ENCODE peak calls at places on chromosomes 3 and 15, in seven cellular contexts. Z, R, X, S, H, U and T are unnamed samples.

GRCh38 chr15:75212200-75212858 is 10.6 kb downstream of the C15orf39 start:
- DNase-seq in Z (no peak), S (no peak), H (no peak), X (no peak), U (no peak), R (no peak), T (no peak)

GRCh38 chr3:38521391-38521987 is 25.3 kb downstream of the EXOG start:
- DNase-seq in Z (peak), S (peak), U (peak), R (peak), X (peak), H (peak), T (peak)

GRCh38 chr3:49238274-49239127 is 38.5 kb downstream of the C3orf62 start:
- DNase-seq in U (no peak), S (no peak), Z (peak), H (peak), X (peak), R (peak), T (no peak)

GRCh38 chr3:32951410-32951811 is at the start of gene CCR4:
- DNase-seq in U (no peak), S (no peak), X (no peak), H (no peak), R (no peak), Z (no peak), T (no peak)

GRCh38 chr15:67076147-67076843 is 10.9 kb downstream of the SMAD3 start:
- DNase-seq in R (peak), U (no peak), H (peak), S (no peak), X (no peak), Z (peak), T (no peak)

GRCh38 chr3:107217161-107217560 is 160.1 kb upstream of the CCDC54 start:
- DNase-seq in S (no peak), H (no peak), Z (peak), U (no peak), R (peak), X (no peak), T (no peak)

GRCh38 chr3:67943546-67943945 is 289.1 kb upstream of the SUCLG2 start:
- DNase-seq in U (no peak), R (no peak), Z (no peak), X (no peak), H (no peak), S (no peak), T (no peak)

GRCh38 chr3:29940759-29941319 is 660.0 kb downstream of the RBMS3 start:
- DNase-seq in U (no peak), X (no peak), H (no peak), Z (no peak), S (no peak), R (no peak), T (no peak)

GRCh38 chr3:44439499-44440295 is 37.8 kb downstream of the ZNF445 start:
- DNase-seq in R (no peak), H (peak), S (no peak), Z (no peak), U (peak), X (peak), T (no peak)

GRCh38 chr3:45741742-45742141 is 52.5 kb downstream of the SACM1L start:
- DNase-seq in H (no peak), U (no peak), S (no peak), X (no peak), Z (no peak), R (no peak), T (no peak)

GRCh38 chr3:185813691-185814215 is 11.1 kb downstream of the IGF2BP2 start:
- DNase-seq in Z (peak), H (no peak), X (no peak), U (no peak), S (peak), R (no peak), T (peak)

GRCh38 chr3:13477946-13478345 is 2.2 kb upstream of the HDAC11 start:
- DNase-seq in S (no peak), Z (no peak), R (no peak), U (no peak), X (no peak), H (no peak), T (no peak)

GRCh38 chr3:7695067-7695466 is 806.6 kb upstream of the LMCD1 start:
- DNase-seq in X (no peak), R (no peak), H (no peak), Z (no peak), S (peak), U (no peak), T (no peak)

GRCh38 chr15:45129651-45130129 is at the start of the genes DUOX1 and DUOXA1:
- DNase-seq in Z (peak), H (no peak), R (no peak), S (peak), X (peak), U (peak), T (peak)

GRCh38 chr15:70424937-70425411 is 327.3 kb upstream of the TLE3 start:
- DNase-seq in U (no peak), H (no peak), S (no peak), Z (no peak), R (no peak), X (no peak), T (no peak)

GRCh38 chr3:160771811-160772459 is 15.9 kb downstream of the PPM1L start:
- DNase-seq in H (no peak), Z (no peak), X (peak), S (no peak), R (no peak), U (no peak), T (no peak)

GRCh38 chr3:53230789-53231188 is 25.0 kb downstream of the TKT start:
- DNase-seq in Z (no peak), U (no peak), X (no peak), S (no peak), R (no peak), H (no peak), T (no peak)

GRCh38 chr3:190909908-190910307 is 47.4 kb upstream of the GMNC start:
- DNase-seq in H (no peak), Z (no peak), U (no peak), X (no peak), S (no peak), R (no peak), T (no peak)

GRCh38 chr15:95169701-95170459 is 938.5 kb downstream of the MCTP2 start:
- DNase-seq in S (no peak), X (peak), R (no peak), H (no peak), Z (peak), U (no peak), T (no peak)

GRCh38 chr3:148173836-148174235 is 523.9 kb upstream of the AGTR1 start:
- DNase-seq in H (no peak), X (no peak), U (peak), R (no peak), Z (no peak), S (no peak), T (no peak)

GRCh38 chr15:69468241-69469121 is 15.9 kb downstream of the RPLP1 start:
- DNase-seq in H (no peak), Z (no peak), X (peak), R (peak), S (no peak), U (no peak), T (no peak)

GRCh38 chr15:60124460-60125070 is 120.5 kb downstream of the FOXB1 start:
- DNase-seq in R (no peak), X (no peak), Z (no peak), U (no peak), S (no peak), H (peak), T (no peak)

GRCh38 chr3:124514681-124515080 is 215.6 kb upstream of the UMPS start:
- DNase-seq in U (no peak), H (no peak), R (peak), X (no peak), Z (peak), S (no peak), T (no peak)

GRCh38 chr15:25543156-25543555 is 104.3 kb upstream of the UBE3A start:
- DNase-seq in X (peak), Z (peak), R (peak), S (no peak), U (no peak), H (no peak), T (peak)

GRCh38 chr15:64524778-64525177 is 64.4 kb downstream of the ZNF609 start:
- DNase-seq in X (no peak), Z (peak), H (no peak), R (no peak), U (no peak), S (no peak), T (no peak)

GRCh38 chr3:8554725-8555621 is 53.4 kb downstream of the LMCD1 start:
- DNase-seq in Z (peak), X (peak), R (no peak), H (no peak), S (peak), U (no peak), T (peak)

GRCh38 chr3:119827209-119827608 is 45.3 kb downstream of the NR1I2 start:
- DNase-seq in R (no peak), U (no peak), Z (no peak), H (no peak), X (no peak), S (no peak), T (no peak)

GRCh38 chr3:169966951-169967915 is 626 bp downstream of the SEC62 start:
- DNase-seq in X (peak), Z (peak), S (peak), H (peak), R (peak), U (peak), T (peak)

GRCh38 chr15:75775296-75776074 is 62.8 kb upstream of the CSPG4 start:
- DNase-seq in H (peak), R (no peak), X (no peak), U (no peak), Z (no peak), S (peak), T (peak)

GRCh38 chr3:13546667-13547171 is 2.2 kb upstream of the FBLN2 start:
- DNase-seq in Z (peak), R (no peak), U (no peak), X (peak), H (no peak), S (no peak), T (peak)

GRCh38 chr3:99641984-99642383 is 3.6 kb downstream of the COL8A1 start:
- DNase-seq in H (no peak), U (no peak), S (no peak), R (no peak), Z (no peak), X (no peak), T (no peak)

GRCh38 chr3:99641480-99641879 is 3.1 kb downstream of the COL8A1 start:
- DNase-seq in S (no peak), R (no peak), U (no peak), H (no peak), Z (peak), X (no peak), T (no peak)

GRCh38 chr3:99639579-99639978 is 1.2 kb downstream of the COL8A1 start:
- DNase-seq in U (no peak), Z (peak), X (no peak), H (no peak), R (no peak), S (no peak), T (no peak)

GRCh38 chr3:99638244-99638948 is at the start of gene COL8A1:
- DNase-seq in H (no peak), Z (peak), X (no peak), S (peak), U (no peak), R (peak), T (peak)

DNA sequence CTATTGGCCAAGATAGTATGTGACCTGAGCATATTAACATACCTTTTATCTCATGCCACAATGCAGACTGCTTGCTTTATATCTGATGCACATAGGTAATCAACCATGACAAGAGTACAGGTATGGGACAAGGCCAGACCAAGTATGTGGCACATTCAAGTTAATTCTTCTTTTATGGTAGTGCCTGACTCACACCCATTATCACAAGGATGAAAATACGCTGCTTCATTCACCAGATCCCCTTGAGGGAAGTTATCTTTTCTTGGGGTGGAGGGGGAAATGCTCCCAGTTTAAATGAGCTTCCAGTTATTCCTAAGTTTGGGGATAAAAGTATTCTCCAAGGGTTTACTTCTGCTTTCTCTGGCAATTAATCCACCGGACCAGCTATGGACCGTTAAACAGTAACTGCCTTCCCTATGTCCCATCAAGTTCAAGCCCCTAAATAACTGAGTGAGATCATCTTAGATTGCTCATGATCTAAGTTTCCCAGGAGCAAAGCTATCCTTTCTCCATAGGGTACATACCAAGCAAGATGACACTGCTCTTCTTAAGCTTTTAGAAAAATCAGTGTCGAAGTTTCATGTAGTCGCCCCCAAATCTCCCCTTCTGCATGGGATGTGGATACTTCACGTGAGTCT is 1.9 kb downstream of the COL8A1 start:
- DNase-seq in H (no peak), S (no peak), X (no peak), R (no peak), Z (peak), U (no peak), T (no peak)
- TF ChIP-seq EZH2phosphoT487 in H (no peak), S (no peak), X (no peak), R (no peak), Z (no peak), U (no peak), T (no peak)

GRCh38 chr3:194070220-194070633 is 65.7 kb upstream of the HES1 start:
- DNase-seq in Z (no peak), U (no peak), H (no peak), S (peak), X (no peak), R (no peak), T (no peak)
- H3K4me3 ChIP-seq in Z (peak), U (peak), H (peak), S (peak), X (no peak), R (peak), T (no peak)

DNA sequence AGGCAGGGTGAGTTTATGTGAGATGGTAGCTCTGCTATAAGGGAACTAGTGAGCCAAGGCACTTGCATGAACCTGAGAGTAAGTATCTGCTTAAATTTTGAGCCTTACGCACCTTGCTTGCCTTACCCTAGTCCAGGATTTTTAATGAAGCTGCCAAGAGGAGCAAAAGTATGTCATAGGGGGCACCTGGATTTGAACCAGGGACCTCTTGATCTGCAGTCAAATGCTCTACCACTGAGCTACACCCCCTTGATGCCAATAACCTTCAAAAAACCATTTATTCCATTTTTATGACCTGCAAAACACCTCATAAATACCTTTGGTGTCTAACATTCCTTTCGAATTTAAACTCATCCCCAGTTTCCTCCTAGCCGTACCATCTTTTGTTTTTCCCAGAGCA is 88.3 kb upstream of the ACP3 start:
- DNase-seq in U (no peak), R (peak), Z (peak), S (no peak), X (no peak), H (no peak), T (no peak)
- TF ChIP-seq EZH2phosphoT487 in U (no peak), R (no peak), Z (no peak), S (no peak), X (no peak), H (no peak), T (no peak)

GRCh38 chr3:77041156-77041696 is 1.3 kb downstream of the ROBO2 start:
- DNase-seq in H (no peak), U (no peak), Z (no peak), R (no peak), X (peak), S (no peak), T (peak)

GRCh38 chr3:77041756-77042155 is 1.9 kb downstream of the ROBO2 start:
- DNase-seq in U (no peak), Z (no peak), R (no peak), H (no peak), S (no peak), X (peak), T (no peak)

GRCh38 chr3:77039606-77040553 is at the start of gene ROBO2:
- DNase-seq in R (no peak), H (no peak), S (peak), Z (peak), U (no peak), X (peak), T (peak)

GRCh38 chr3:77045686-77046085 is 5.8 kb downstream of the ROBO2 start:
- DNase-seq in S (no peak), R (no peak), H (no peak), U (no peak), Z (no peak), X (no peak), T (no peak)

DNA sequence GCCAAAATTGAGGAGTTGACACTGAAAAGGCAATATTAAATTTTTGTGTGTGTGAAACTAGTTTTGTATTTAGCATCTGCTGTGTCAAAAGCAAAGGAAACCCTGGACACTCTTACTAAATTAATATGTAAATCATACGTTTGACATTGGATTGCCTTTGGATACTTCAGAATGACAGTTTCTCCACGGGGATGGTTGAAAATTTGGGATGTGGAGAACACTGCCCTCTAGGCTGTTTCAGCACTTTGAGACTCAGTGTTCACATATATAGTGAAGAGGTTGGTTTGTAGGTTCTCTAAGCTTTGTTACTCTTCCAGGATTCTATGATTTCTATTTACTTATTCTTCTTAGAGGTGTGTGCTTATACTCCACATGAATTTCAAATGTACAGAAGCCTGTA is 3.0 kb downstream of the ROBO2 start:
- DNase-seq in H (no peak), Z (peak), R (peak), X (peak), U (no peak), S (peak), T (peak)
- H3K4me3 ChIP-seq in H (no peak), Z (no peak), R (no peak), X (no peak), U (no peak), S (no peak), T (no peak)

DNA sequence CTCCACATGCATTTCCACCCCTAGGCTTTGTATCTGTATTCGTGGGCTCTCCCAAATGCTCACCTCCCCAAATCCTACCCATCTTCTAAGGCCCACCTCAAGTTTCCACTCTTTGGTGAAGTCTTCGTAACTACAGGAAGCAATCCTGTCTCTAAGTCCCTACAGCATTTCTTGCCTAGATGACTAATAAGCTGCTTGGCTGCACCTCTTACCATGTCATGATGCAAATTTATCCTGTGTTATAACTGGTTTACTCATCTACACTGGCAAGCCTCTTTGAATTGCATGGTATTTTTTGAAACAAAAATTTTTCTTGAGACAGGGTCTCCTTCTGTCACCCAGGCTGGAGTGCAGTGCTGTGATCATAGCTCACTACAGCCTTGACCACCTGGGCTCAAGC is 73.3 kb downstream of the SETMAR start:
- DNase-seq in R (peak), U (no peak), H (no peak), Z (peak), S (no peak), X (no peak), T (no peak)
- TF ChIP-seq EZH2phosphoT487 in R (no peak), U (no peak), H (no peak), Z (no peak), S (no peak), X (no peak), T (no peak)